ENCODE peak calls at places on chromosomes 16 and 17, in five cellular contexts. K is adrenal gland, W is lower lobe of right lung, E is uterus, D is fibroblast of lung. Z is an unnamed sample.

GRCh38 chr16:74500907-74501306 is 79.6 kb upstream of the CLEC18B start:
- DNase-seq in K (no peak), W (no peak), E (no peak), D (no peak), Z (no peak)

GRCh38 chr17:75267403-75268232 is 3.4 kb downstream of the MIF4GD start:
- DNase-seq in K (no peak), W (no peak), E (no peak), D (no peak), Z (no peak)

GRCh38 chr17:43013296-43013695 is 6.7 kb downstream of the IFI35 start:
- DNase-seq in K (no peak), W (no peak), E (no peak), D (no peak), Z (no peak)

GRCh38 chr17:65071861-65072260 is 15.3 kb upstream of the GNA13 start:
- DNase-seq in K (no peak), W (no peak), E (no peak), D (peak), Z (peak)

GRCh38 chr17:77644981-77645380 is 313.5 kb upstream of the TNRC6C start:
- DNase-seq in K (no peak), W (no peak), E (no peak), D (no peak), Z (no peak)

GRCh38 chr16:17245727-17246576 is 224.8 kb downstream of the XYLT1 start:
- DNase-seq in K (no peak), W (no peak), E (no peak), D (no peak), Z (no peak)

GRCh38 chr17:44751331-44751730 is 7.5 kb upstream of the ADAM11 start:
- DNase-seq in K (no peak), W (no peak), E (no peak), D (no peak), Z (no peak)

GRCh38 chr17:28018439-28019070 is 23.9 kb upstream of the NLK start:
- DNase-seq in K (peak), W (peak), E (peak), D (no peak), Z (no peak)

GRCh38 chr17:9668532-9668931 is 23.2 kb downstream of the USP43 start:
- DNase-seq in K (no peak), W (no peak), E (no peak), D (no peak), Z (no peak)

GRCh38 chr17:76736349-76737081 is 616 bp downstream of the SRSF2 start:
- DNase-seq in K (peak), W (peak), E (peak), D (peak), Z (peak)

GRCh38 chr16:1681032-1681431 is 3.0 kb downstream of the JPT2 start:
- DNase-seq in K (no peak), W (no peak), E (no peak), D (no peak), Z (no peak)

GRCh38 chr16:81473561-81473960 is 29.0 kb downstream of the CMIP start:
- DNase-seq in K (peak), W (no peak), E (no peak), D (peak), Z (no peak)

GRCh38 chr17:39753514-39754160 is 15.9 kb downstream of the GRB7 start:
- DNase-seq in K (peak), W (no peak), E (no peak), D (no peak), Z (no peak)

GRCh38 chr17:65385726-65386125 is 175.7 kb downstream of the AXIN2 start:
- DNase-seq in K (no peak), W (no peak), E (no peak), D (no peak), Z (no peak)

GRCh38 chr17:19443148-19443547 is 32.1 kb downstream of the RNF112 start:
- DNase-seq in K (no peak), W (no peak), E (no peak), D (no peak), Z (no peak)

GRCh38 chr16:70597135-70597534 is 49.2 kb upstream of the IL34 start:
- DNase-seq in K (no peak), W (no peak), E (no peak), D (no peak), Z (no peak)

GRCh38 chr17:2688351-2689342 is 22.9 kb downstream of the CLUH start:
- DNase-seq in K (peak), W (peak), E (peak), D (no peak), Z (no peak)

GRCh38 chr17:66830451-66830850 is 4.5 kb upstream of the CACNG5 start:
- DNase-seq in K (no peak), W (no peak), E (no peak), D (no peak), Z (no peak)

GRCh38 chr17:79024901-79025737 is 1.1 kb downstream of the C1QTNF1 start:
- DNase-seq in K (peak), W (no peak), E (no peak), D (no peak), Z (no peak)

GRCh38 chr16:58098207-58099096 is 30.7 kb downstream of the CFAP20 start:
- DNase-seq in K (no peak), W (no peak), E (no peak), D (no peak), Z (peak)

GRCh38 chr17:2777242-2777867 is 18.9 kb upstream of the RAP1GAP2 start:
- DNase-seq in K (no peak), W (no peak), E (no peak), D (no peak), Z (no peak)

GRCh38 chr17:76371656-76372628 is 12.5 kb upstream of the SPHK1 start:
- DNase-seq in K (no peak), W (no peak), E (no peak), D (peak), Z (peak)

GRCh38 chr17:75738218-75738802 is 17.1 kb downstream of the ITGB4 start:
- DNase-seq in K (no peak), W (peak), E (no peak), D (no peak), Z (peak)

GRCh38 chr17:55317284-55317683 is 52.5 kb downstream of the HLF start:
- DNase-seq in K (no peak), W (no peak), E (no peak), D (no peak), Z (no peak)

GRCh38 chr17:65222216-65222738 is 85.1 kb downstream of the RGS9 start:
- DNase-seq in K (no peak), W (no peak), E (no peak), D (no peak), Z (peak)

GRCh38 chr16:20647736-20648135 is 49.7 kb downstream of the ACSM1 start:
- DNase-seq in K (no peak), W (no peak), E (no peak), D (no peak), Z (no peak)

GRCh38 chr16:86307518-86307903 is 202.8 kb upstream of the FOXF1 start:
- DNase-seq in K (no peak), W (no peak), E (no peak), D (peak), Z (peak)

GRCh38 chr16:13143551-13143950 is 242.2 kb downstream of the SHISA9 start:
- DNase-seq in K (no peak), W (no peak), E (no peak), D (no peak), Z (peak)

GRCh38 chr17:6712058-6712853 is 913 bp downstream of the SLC13A5 start:
- DNase-seq in K (peak), W (no peak), E (no peak), D (no peak), Z (no peak)

GRCh38 chr17:36675786-36676185 is 74.4 kb downstream of the MRM1 start:
- DNase-seq in K (no peak), W (no peak), E (no peak), D (no peak), Z (no peak)

GRCh38 chr17:39096435-39097158 is 54.8 kb downstream of the PLXDC1 start:
- DNase-seq in K (peak), W (no peak), E (no peak), D (no peak), Z (peak)

GRCh38 chr16:15511759-15512487 is 77.5 kb downstream of the BMERB1 start:
- DNase-seq in K (no peak), W (no peak), E (no peak), D (no peak), Z (no peak)

DNA sequence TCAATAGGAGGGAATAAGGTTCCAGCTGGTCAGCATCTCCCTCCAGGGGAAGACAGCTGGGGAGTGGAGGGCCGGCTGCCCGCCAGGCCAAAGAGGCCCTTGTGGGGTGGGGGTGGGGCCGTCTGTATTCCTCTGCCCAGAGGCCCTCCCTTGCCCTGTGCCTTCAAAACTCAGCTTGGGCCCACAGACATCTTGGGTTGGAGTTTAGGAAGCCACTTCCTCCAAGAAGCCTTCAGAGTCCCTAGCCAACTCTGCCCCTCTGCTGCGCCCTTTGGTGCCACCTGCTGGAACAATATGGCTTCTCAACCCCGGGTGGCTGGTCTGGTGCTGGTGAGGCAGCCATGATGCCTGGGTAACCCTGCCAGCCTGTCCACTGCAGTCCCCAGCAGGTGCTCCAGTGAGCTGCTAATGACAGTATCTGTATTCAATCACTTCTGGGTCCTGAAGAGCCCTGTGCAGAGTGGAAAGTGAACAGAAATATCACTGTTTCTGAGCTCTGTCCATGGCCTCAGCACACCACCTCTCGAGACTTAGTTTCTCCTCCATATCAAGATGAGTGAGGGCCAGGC is 16.7 kb downstream of the HSD11B2 start:
- DNase-seq in K (peak), W (no peak), E (peak), D (peak), Z (no peak)
- TF ChIP-seq CTCF in K (no peak), W (peak), E (no peak), D (peak), Z (peak)

DNA sequence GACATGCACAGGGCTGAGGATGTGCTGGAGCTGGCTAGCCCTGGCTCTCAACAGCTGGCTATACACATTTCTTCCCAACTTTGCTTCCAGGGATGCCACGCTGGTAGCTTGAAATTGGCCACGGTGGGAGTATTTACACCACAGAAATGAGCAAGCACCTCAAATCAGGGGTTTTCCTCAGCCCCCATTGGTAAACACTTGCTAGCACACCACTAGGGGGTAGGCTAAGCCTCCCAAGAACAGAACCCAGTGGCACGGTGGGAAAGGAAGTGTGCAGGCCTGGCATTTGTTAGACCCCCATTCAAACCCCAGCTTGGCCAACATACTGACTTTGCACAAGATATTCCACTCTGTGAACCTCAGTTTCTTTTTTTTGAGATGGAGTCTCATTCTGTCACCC is 12.9 kb downstream of the DRC3 start:
- DNase-seq in K (no peak), W (no peak), E (no peak), D (no peak), Z (no peak)
- TF ChIP-seq CTCF in K (no peak), W (no peak), E (no peak), D (no peak), Z (no peak)

GRCh38 chr16:85228970-85229430 is 116.7 kb upstream of the CIBAR2 start:
- DNase-seq in K (no peak), W (no peak), E (no peak), D (no peak), Z (no peak)

GRCh38 chr16:85229869-85230416 is 117.7 kb upstream of the CIBAR2 start:
- DNase-seq in K (no peak), W (no peak), E (no peak), D (peak), Z (no peak)

GRCh38 chr16:85228463-85228862 is 116.2 kb upstream of the CIBAR2 start:
- DNase-seq in K (no peak), W (no peak), E (no peak), D (no peak), Z (no peak)

GRCh38 chr16:85227262-85227923 is 115.1 kb upstream of the CIBAR2 start:
- DNase-seq in K (no peak), W (no peak), E (no peak), D (no peak), Z (no peak)

GRCh38 chr16:85227924-85228462 is 115.7 kb upstream of the CIBAR2 start:
- DNase-seq in K (peak), W (no peak), E (no peak), D (peak), Z (peak)
- TF ChIP-seq CTCF in K (no peak), W (no peak), E (peak), D (peak), Z (no peak)

GRCh38 chr17:81402530-81402941 is 7.3 kb downstream of the BAHCC1 start:
- DNase-seq in K (no peak), W (no peak), E (no peak), D (no peak), Z (no peak)

GRCh38 chr17:81403040-81403467 is 7.8 kb downstream of the BAHCC1 start:
- DNase-seq in K (no peak), W (no peak), E (no peak), D (no peak), Z (no peak)

GRCh38 chr17:81400939-81401726 is 5.9 kb downstream of the BAHCC1 start:
- DNase-seq in K (no peak), W (no peak), E (no peak), D (peak), Z (no peak)

GRCh38 chr17:81400154-81400938 is 5.1 kb downstream of the BAHCC1 start:
- DNase-seq in K (peak), W (peak), E (no peak), D (peak), Z (peak)

DNA sequence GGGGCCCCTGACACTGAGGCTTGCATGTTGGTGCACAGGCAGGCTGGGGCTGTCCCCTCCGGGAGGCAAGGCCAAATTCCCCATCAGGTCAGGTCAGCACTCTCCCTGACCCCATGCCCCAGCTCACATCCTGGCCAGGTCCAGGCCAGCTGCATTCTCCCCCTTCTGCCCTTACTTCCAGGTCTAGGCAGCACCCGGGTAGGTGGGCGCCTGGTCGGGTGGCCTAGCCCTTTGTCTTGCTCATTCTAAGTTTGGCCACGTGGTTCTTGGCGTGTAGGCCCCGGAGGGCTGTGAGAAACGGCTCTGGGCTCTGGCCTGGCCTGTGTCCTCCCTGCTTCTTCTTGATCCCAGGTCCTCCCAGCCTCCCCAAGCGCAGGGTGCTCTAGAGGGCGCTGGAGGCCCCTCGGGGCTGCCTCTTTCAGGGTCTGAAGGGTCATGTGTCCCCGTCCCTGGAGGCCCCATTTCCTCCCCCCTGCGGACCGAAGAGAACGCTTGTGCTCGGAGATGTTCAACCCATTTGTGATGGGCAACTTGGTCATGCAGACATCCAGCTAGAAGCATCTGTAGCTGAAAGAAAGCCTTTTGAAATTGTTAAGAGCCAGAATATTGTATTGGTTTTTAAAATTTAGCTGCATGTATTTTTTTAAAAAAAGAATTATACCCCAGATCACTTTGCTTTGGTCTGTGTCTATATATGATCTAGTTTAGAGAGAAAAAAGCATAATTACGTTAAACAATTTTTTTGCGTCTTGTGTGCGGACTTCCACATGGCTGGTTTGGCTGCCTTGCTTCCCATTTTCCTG is 6.7 kb downstream of the BAHCC1 start:
- DNase-seq in K (no peak), W (no peak), E (no peak), D (peak), Z (no peak)
- TF ChIP-seq CTCF in K (no peak), W (peak), E (no peak), D (peak), Z (peak)

DNA sequence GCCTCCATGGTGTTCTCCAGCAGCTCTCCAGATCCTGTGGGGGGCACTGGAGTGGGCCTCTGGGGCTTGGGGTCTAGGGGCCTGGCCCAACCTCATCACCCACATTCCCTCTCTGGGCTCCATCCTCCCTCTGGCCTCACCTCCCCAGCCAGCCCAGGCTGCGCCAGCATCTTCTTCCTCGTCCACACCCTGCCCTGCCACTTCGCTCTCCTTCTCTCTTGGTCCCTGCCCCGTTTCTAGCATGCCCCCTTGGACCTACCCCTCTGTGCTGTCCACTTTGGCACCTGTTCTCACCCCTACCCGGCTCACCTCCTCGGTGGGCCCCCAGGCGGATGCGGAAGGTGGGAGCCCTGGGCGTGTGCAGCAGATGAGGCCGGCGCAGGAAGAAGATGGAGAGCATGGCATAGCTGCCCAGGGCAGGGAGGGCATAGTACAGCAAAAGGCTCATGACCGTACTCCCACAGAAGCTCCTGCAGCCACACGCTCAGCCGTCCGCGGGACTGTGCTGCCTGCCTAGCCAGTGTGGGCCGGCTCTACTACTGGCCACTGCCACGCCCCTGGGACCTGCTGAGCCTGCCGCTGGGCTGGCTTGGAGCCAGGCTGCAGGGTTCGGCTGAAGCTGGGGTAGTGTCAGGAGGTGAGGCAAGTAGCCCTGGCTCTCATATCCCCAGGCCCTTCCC is at the start of gene GDPD3:
- DNase-seq in K (no peak), W (no peak), E (no peak), D (peak), Z (no peak)
- TF ChIP-seq CTCF in K (no peak), W (no peak), E (no peak), D (no peak), Z (no peak)

GRCh38 chr16:46920402-46921068 is 36.4 kb downstream of the GPT2 start:
- DNase-seq in K (peak), W (peak), E (no peak), D (no peak), Z (no peak)

GRCh38 chr16:46918400-46918799 is 34.2 kb downstream of the GPT2 start:
- DNase-seq in K (no peak), W (no peak), E (no peak), D (no peak), Z (no peak)

GRCh38 chr16:46922239-46922638 is 38.1 kb downstream of the GPT2 start:
- DNase-seq in K (no peak), W (no peak), E (no peak), D (no peak), Z (no peak)

GRCh38 chr16:46916980-46917379 is 32.8 kb downstream of the GPT2 start:
- DNase-seq in K (no peak), W (no peak), E (no peak), D (no peak), Z (no peak)

GRCh38 chr16:46918905-46919792 is 35.0 kb downstream of the GPT2 start:
- DNase-seq in K (no peak), W (no peak), E (no peak), D (no peak), Z (no peak)
- TF ChIP-seq CTCF in K (no peak), W (no peak), E (no peak), D (no peak), Z (no peak)

GRCh38 chr17:278055-279028 is 74.3 kb downstream of the RPH3AL start:
- DNase-seq in K (peak), W (peak), E (peak), D (no peak), Z (no peak)

GRCh38 chr17:279776-280175 is 72.8 kb downstream of the RPH3AL start:
- DNase-seq in K (peak), W (no peak), E (no peak), D (no peak), Z (no peak)

GRCh38 chr17:279356-279755 is 73.3 kb downstream of the RPH3AL start:
- DNase-seq in K (peak), W (no peak), E (no peak), D (no peak), Z (no peak)

GRCh38 chr17:269616-270514 is 82.7 kb downstream of the RPH3AL start:
- DNase-seq in K (peak), W (peak), E (no peak), D (no peak), Z (no peak)

GRCh38 chr17:273994-274832 is 78.4 kb downstream of the RPH3AL start:
- DNase-seq in K (peak), W (peak), E (no peak), D (no peak), Z (no peak)
- TF ChIP-seq CTCF in K (no peak), W (no peak), E (no peak), D (no peak), Z (no peak)